ENCODE peak calls at places on chromosome 22, in five cellular contexts. P, S, G, D and I are unnamed samples.

GRCh38 chr22:44361391-44362126 is 48.8 kb upstream of the SHISAL1 start:
- DNase-seq in P (no peak), G (no peak), D (peak), S (peak), I (no peak)

GRCh38 chr22:27278986-27279385 is 522.6 kb downstream of the MN1 start:
- DNase-seq in P (no peak), S (no peak), G (no peak), D (no peak), I (no peak)

GRCh38 chr22:50576070-50576469 is 2.2 kb downstream of the CPT1B start:
- DNase-seq in G (no peak), P (no peak), D (peak), S (no peak), I (no peak)

GRCh38 chr22:49608660-49609059 is 219.0 kb downstream of the BRD1 start:
- DNase-seq in P (no peak), S (no peak), D (no peak), G (no peak), I (no peak)

GRCh38 chr22:30873086-30873650 is 95.4 kb downstream of the MORC2 start:
- DNase-seq in P (no peak), G (no peak), D (peak), S (no peak), I (no peak)

GRCh38 chr22:50621491-50621880 is 6.5 kb downstream of the ARSA start:
- DNase-seq in D (no peak), P (no peak), G (no peak), S (no peak), I (peak)

GRCh38 chr22:31637375-31637937 is 24.6 kb downstream of the PISD start:
- DNase-seq in D (no peak), P (no peak), S (no peak), G (no peak), I (peak)

GRCh38 chr22:49951001-49951677 is 9.4 kb upstream of the PIM3 start:
- DNase-seq in P (no peak), G (no peak), S (no peak), D (no peak), I (no peak)

GRCh38 chr22:26552466-26552865 is 37.5 kb downstream of the TPST2 start:
- DNase-seq in P (no peak), S (no peak), G (no peak), D (no peak), I (no peak)

GRCh38 chr22:27116295-27116694 is 458.9 kb downstream of the MIAT start:
- DNase-seq in S (no peak), P (no peak), D (no peak), G (no peak), I (no peak)

GRCh38 chr22:17483670-17484372 is 79.5 kb upstream of the SLC25A18 start:
- DNase-seq in P (no peak), S (no peak), D (no peak), G (no peak), I (no peak)

GRCh38 chr22:26671317-26672059 is 14.1 kb downstream of the MIAT start:
- DNase-seq in S (peak), G (no peak), D (peak), P (no peak), I (peak)

GRCh38 chr22:28829358-28830181 is 29.2 kb upstream of the XBP1 start:
- DNase-seq in S (peak), D (peak), P (peak), G (no peak), I (no peak)

GRCh38 chr22:38317995-38318715 is 922 bp upstream of the CSNK1E start:
- DNase-seq in G (peak), D (peak), P (no peak), S (peak), I (no peak)

GRCh38 chr22:49971232-49972162 is 10.9 kb downstream of the PIM3 start:
- DNase-seq in G (no peak), D (peak), P (no peak), S (peak), I (no peak)

GRCh38 chr22:32764330-32765116 is 37.0 kb upstream of the TIMP3 start:
- DNase-seq in D (peak), S (peak), G (no peak), P (no peak), I (no peak)

GRCh38 chr22:27798526-27799333 is 2.8 kb downstream of the MN1 start:
- DNase-seq in G (no peak), S (peak), P (no peak), D (no peak), I (no peak)

GRCh38 chr22:25012743-25013142 is 60.2 kb downstream of the KIAA1671 start:
- DNase-seq in G (no peak), P (no peak), S (no peak), D (no peak), I (no peak)

GRCh38 chr22:30390974-30391691 is 3.9 kb upstream of the RNF215 start:
- DNase-seq in D (no peak), S (peak), P (peak), G (no peak), I (peak)

GRCh38 chr22:22587577-22588188 is 28.6 kb upstream of the PRAME start:
- DNase-seq in D (no peak), S (no peak), P (no peak), G (no peak), I (no peak)

GRCh38 chr22:40374567-40374966 is 4.2 kb downstream of the SGSM3 start:
- DNase-seq in S (no peak), P (no peak), G (no peak), D (no peak), I (no peak)
- TF ChIP-seq CTCF in S (no peak), P (no peak), G (no peak), D (no peak), I (no peak)

DNA sequence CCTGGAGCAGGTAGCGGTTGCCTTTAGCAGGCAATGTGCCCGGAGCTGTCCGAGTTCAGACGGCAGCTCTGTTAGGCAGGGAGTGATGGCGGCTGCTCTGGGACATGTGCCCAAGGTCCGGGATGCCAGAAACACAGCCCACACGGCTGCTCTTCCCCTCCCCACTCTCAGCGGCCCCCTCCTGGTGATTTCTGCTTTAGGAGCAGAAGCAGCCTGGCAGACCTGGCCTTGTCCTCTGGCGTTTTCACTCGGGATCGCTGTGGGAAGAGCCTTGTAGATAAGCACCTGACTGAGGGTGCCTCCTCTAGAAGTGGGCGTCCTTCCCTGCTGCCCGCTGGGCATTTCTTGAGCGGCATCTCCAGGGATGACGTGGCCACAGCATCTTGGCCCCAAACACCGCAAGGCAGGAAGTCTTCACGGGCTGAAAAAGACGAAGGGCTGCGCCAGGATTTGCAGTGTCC is 392.2 kb downstream of the TBC1D22A start:
- DNase-seq in D (no peak), S (peak), G (no peak), P (peak), I (no peak)
- TF ChIP-seq CTCF in D (no peak), S (no peak), G (no peak), P (peak), I (no peak)

GRCh38 chr22:42692239-42693054 is 28.2 kb downstream of the A4GALT start:
- DNase-seq in S (peak), G (no peak), D (no peak), P (no peak), I (peak)
- TF ChIP-seq CTCF in S (no peak), G (no peak), D (no peak), P (no peak), I (peak)

GRCh38 chr22:48531108-48531507 is 1296.6 kb downstream of the BRD1 start:
- DNase-seq in P (no peak), G (no peak), S (no peak), D (no peak), I (no peak)
- TF ChIP-seq CTCF in P (no peak), G (no peak), S (no peak), D (no peak), I (no peak)

DNA sequence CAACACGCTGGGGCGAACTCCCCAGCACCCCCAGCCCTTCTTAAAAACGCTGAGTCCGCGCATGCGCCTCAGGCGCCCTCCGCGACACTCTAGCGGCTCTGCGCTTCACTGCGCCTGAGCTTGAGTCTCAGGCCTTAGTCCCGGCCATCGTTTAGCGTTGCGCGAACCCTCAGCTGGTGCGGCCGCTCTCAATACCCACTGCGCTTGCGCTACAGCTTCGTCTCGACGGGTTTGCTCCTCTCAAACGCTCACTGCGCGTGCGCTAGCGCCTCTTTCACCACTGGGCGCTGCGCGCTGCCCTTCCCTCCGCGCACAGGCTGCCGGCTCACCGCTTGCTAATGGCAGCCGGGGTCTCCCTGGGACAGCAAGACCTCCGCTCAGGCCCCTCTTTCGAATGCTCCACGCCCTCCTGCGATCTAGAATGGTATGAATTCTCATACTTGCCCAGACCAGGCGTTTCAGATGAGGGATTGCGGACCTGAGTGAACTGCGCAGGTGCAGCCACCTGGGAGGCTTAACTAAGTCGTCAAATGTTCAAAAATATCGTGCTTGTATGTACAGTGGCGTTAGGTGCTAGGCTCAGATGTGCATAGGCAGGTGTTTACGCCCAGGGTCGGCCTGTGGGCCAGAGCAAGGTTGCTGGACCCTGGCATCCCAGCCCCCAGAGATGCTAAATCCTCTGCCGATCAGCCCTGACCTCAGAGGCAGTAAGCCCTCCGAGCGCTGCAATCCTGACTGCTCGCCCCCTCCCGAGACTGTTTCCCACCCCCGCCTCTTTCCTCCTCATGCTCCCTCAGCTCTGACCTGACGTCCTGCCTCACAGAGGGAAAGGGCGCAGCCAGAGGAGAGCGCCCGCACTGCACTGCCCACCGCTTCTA is at the start of gene SLC2A11:
- DNase-seq in D (peak), P (peak), G (peak), S (peak), I (peak)
- TF ChIP-seq CTCF in D (no peak), P (no peak), G (peak), S (no peak), I (peak)

GRCh38 chr22:36397767-36398093 is 10.0 kb upstream of the MYH9 start:
- DNase-seq in D (no peak), S (no peak), G (no peak), P (no peak), I (no peak)
- TF ChIP-seq CTCF in D (no peak), S (no peak), G (no peak), P (no peak), I (no peak)

DNA sequence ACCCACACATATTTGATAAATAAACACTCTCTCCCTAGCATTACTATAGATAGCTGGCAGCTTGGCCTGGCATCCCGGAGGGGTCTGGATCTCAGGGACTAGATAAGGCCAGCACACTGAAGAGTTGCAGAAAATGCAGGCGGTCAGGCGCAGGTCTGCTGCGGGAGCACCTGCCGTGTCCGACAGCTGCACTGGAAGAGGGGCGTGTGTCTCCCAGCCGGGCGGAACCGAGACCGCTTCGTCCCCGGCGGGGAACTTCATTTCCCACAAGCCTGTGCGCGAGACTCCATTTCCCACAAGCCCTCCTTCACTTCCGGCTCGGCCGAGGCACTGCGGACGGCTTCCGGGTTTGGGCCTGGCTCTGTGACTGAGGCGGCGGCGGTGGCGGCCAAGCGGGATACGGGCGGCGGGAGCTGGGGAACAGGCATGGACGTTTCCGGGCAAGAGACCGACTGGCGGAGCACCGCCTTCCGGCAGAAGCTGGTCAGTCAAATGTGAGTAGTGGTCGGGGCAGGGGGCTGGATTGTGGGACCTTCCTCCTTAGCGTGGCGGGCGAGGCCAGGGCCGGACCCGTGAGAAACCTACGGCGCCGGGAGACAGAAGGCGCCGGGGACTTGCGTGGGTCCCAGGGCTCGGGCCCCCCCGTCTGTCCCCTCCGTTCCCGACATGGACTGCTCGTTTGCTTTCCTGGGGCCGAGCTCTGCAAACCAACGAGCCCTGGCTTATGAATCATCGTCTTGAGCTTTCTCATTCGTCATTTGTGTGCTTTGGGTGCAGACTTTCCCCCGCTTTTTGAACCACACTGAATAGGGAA is at the start of gene MED15:
- DNase-seq in D (peak), G (peak), P (peak), S (peak), I (peak)
- TF ChIP-seq CTCF in D (no peak), G (no peak), P (no peak), S (no peak), I (no peak)

GRCh38 chr22:47655930-47656329 is 893.5 kb downstream of the TBC1D22A start:
- DNase-seq in S (no peak), P (no peak), D (no peak), G (no peak), I (no peak)
- TF ChIP-seq CTCF in S (no peak), P (no peak), D (no peak), G (no peak), I (no peak)

GRCh38 chr22:36274547-36274946 is 21.6 kb downstream of the APOL1 start:
- DNase-seq in S (no peak), D (peak), G (no peak), P (no peak), I (no peak)
- TF ChIP-seq CTCF in S (no peak), D (no peak), G (no peak), P (no peak), I (no peak)

DNA sequence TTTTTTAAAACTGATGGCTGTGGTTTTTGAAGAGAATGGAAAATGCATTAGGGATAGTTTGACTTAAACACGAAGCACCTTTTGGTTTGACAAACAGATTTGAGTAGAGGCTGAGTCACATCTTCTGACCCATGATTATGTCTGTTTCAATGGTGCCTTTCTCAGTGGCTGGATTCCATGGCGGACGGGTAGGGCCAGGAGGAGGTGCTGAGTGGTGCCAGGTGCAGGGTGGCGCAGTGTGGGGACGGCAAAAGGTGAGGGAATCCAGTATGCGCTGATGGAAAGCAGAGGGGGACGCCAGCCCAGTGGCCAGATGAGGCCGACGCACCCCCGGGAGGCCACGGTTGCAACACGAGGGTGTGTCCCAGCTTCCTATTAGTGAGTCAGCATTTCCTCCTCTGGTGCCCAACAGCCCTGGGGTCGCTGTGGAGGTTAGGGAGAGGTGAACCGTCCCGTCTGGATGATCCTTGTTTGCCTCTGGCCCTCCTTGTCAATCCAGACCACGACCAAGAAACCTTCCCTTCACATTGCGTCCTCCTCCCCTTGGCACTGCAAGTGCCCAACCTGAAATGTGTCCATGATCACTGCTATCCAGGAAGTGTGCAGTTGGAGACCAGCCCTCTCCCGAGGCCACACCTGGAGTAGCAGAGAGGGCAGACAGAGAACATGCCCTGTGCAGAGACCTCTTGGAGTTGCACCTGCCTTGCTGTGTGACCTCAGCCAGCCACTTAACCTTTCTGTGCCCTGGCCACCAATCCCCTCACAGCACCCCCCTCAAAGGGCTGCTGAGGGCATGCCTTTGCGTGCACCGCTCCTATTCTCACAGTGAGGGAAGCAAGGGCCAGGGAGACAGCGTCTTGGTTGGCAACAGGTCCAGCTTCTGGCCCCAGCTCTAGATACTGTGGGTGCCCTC is 32.5 kb upstream of the ATXN10 start:
- DNase-seq in G (no peak), P (no peak), S (no peak), D (peak), I (no peak)
- TF ChIP-seq CTCF in G (no peak), P (no peak), S (no peak), D (no peak), I (no peak)